ENCODE peak calls at places on chromosome 5, in eight cellular contexts. One of them, this sample, is unnamed.

GRCh38 chr5:139640432-139641115 is 7.6 kb upstream of the CXXC5 start:
- DNase-seq in fibroblast of mammary gland: no peak
- DNase-seq in brain microvascular endothelial cell: no peak
- DNase-seq in osteocyte: no peak
- DNase-seq in mucosa of descending colon: peak
- DNase-seq in WERI-Rb-1: peak
- DNase-seq in sigmoid colon: peak
- DNase-seq in RWPE1: no peak
- DNase-seq in this sample: no peak

GRCh38 chr5:93425102-93425501 is 155.9 kb downstream of the NR2F1-AS1 start:
- DNase-seq in RWPE1: no peak
- DNase-seq in WERI-Rb-1: no peak
- DNase-seq in osteocyte: no peak
- DNase-seq in brain microvascular endothelial cell: no peak
- DNase-seq in sigmoid colon: no peak
- DNase-seq in fibroblast of mammary gland: peak
- DNase-seq in mucosa of descending colon: no peak
- DNase-seq in this sample: no peak

GRCh38 chr5:21573915-21574314 is 1279.2 kb downstream of the CDH12 start:
- DNase-seq in WERI-Rb-1: no peak
- DNase-seq in mucosa of descending colon: no peak
- DNase-seq in sigmoid colon: no peak
- DNase-seq in fibroblast of mammary gland: no peak
- DNase-seq in brain microvascular endothelial cell: no peak
- DNase-seq in RWPE1: no peak
- DNase-seq in osteocyte: no peak
- DNase-seq in this sample: no peak

GRCh38 chr5:66367814-66368541 is 223.9 kb downstream of the SREK1 start:
- DNase-seq in mucosa of descending colon: no peak
- DNase-seq in RWPE1: no peak
- DNase-seq in sigmoid colon: no peak
- DNase-seq in WERI-Rb-1: no peak
- DNase-seq in fibroblast of mammary gland: no peak
- DNase-seq in osteocyte: no peak
- DNase-seq in brain microvascular endothelial cell: no peak
- DNase-seq in this sample: no peak

GRCh38 chr5:36054646-36055045 is 12.0 kb downstream of the UGT3A2 start:
- DNase-seq in WERI-Rb-1: no peak
- DNase-seq in mucosa of descending colon: no peak
- DNase-seq in osteocyte: no peak
- DNase-seq in sigmoid colon: no peak
- DNase-seq in RWPE1: no peak
- DNase-seq in fibroblast of mammary gland: no peak
- DNase-seq in brain microvascular endothelial cell: no peak
- DNase-seq in this sample: no peak

GRCh38 chr5:54390015-54390414 is 65.5 kb upstream of the HSPB3 start:
- DNase-seq in WERI-Rb-1: peak
- DNase-seq in fibroblast of mammary gland: peak
- DNase-seq in osteocyte: peak
- DNase-seq in mucosa of descending colon: peak
- DNase-seq in sigmoid colon: no peak
- DNase-seq in RWPE1: peak
- DNase-seq in brain microvascular endothelial cell: peak
- DNase-seq in this sample: no peak

GRCh38 chr5:170648546-170648945 is 135.0 kb upstream of the GABRP start:
- DNase-seq in WERI-Rb-1: no peak
- DNase-seq in osteocyte: no peak
- DNase-seq in mucosa of descending colon: no peak
- DNase-seq in RWPE1: peak
- DNase-seq in brain microvascular endothelial cell: peak
- DNase-seq in fibroblast of mammary gland: peak
- DNase-seq in sigmoid colon: no peak
- DNase-seq in this sample: no peak

GRCh38 chr5:11407553-11408145 is 496.6 kb downstream of the CTNND2 start:
- DNase-seq in RWPE1: no peak
- DNase-seq in brain microvascular endothelial cell: no peak
- DNase-seq in osteocyte: no peak
- DNase-seq in fibroblast of mammary gland: no peak
- DNase-seq in sigmoid colon: no peak
- DNase-seq in WERI-Rb-1: no peak
- DNase-seq in mucosa of descending colon: no peak
- DNase-seq in this sample: no peak

GRCh38 chr5:133275631-133276030 is 223.8 kb downstream of the HSPA4 start:
- DNase-seq in WERI-Rb-1: no peak
- DNase-seq in sigmoid colon: no peak
- DNase-seq in fibroblast of mammary gland: no peak
- DNase-seq in brain microvascular endothelial cell: no peak
- DNase-seq in osteocyte: no peak
- DNase-seq in mucosa of descending colon: no peak
- DNase-seq in RWPE1: no peak
- DNase-seq in this sample: no peak

GRCh38 chr5:128241071-128241695 is 157.6 kb downstream of the SLC12A2 start:
- DNase-seq in fibroblast of mammary gland: peak
- DNase-seq in WERI-Rb-1: no peak
- DNase-seq in mucosa of descending colon: no peak
- DNase-seq in osteocyte: no peak
- DNase-seq in brain microvascular endothelial cell: peak
- DNase-seq in sigmoid colon: no peak
- DNase-seq in RWPE1: no peak
- DNase-seq in this sample: no peak

GRCh38 chr5:122846051-122846567 is 696 bp downstream of the SNX24 start:
- DNase-seq in WERI-Rb-1: no peak
- DNase-seq in RWPE1: peak
- DNase-seq in brain microvascular endothelial cell: no peak
- DNase-seq in osteocyte: no peak
- DNase-seq in sigmoid colon: no peak
- DNase-seq in mucosa of descending colon: no peak
- DNase-seq in fibroblast of mammary gland: peak
- DNase-seq in this sample: no peak

GRCh38 chr5:14503017-14503680 is 78.4 kb upstream of the OTULINL start:
- DNase-seq in RWPE1: no peak
- DNase-seq in sigmoid colon: no peak
- DNase-seq in mucosa of descending colon: no peak
- DNase-seq in WERI-Rb-1: no peak
- DNase-seq in brain microvascular endothelial cell: no peak
- DNase-seq in osteocyte: no peak
- DNase-seq in fibroblast of mammary gland: peak
- DNase-seq in this sample: no peak

GRCh38 chr5:174410716-174411512 is 313.5 kb upstream of the MSX2 start:
- DNase-seq in fibroblast of mammary gland: no peak
- DNase-seq in RWPE1: peak
- DNase-seq in brain microvascular endothelial cell: no peak
- DNase-seq in sigmoid colon: no peak
- DNase-seq in WERI-Rb-1: no peak
- DNase-seq in mucosa of descending colon: no peak
- DNase-seq in osteocyte: no peak
- DNase-seq in this sample: no peak

GRCh38 chr5:17218353-17219005 is 1.0 kb downstream of the BASP1 start:
- DNase-seq in fibroblast of mammary gland: peak
- DNase-seq in sigmoid colon: no peak
- DNase-seq in mucosa of descending colon: peak
- DNase-seq in brain microvascular endothelial cell: peak
- DNase-seq in RWPE1: peak
- DNase-seq in WERI-Rb-1: no peak
- DNase-seq in osteocyte: no peak
- DNase-seq in this sample: peak

GRCh38 chr5:135133181-135133580 is 99.2 kb upstream of the PITX1 start:
- DNase-seq in osteocyte: no peak
- DNase-seq in sigmoid colon: no peak
- DNase-seq in fibroblast of mammary gland: no peak
- DNase-seq in RWPE1: no peak
- DNase-seq in WERI-Rb-1: no peak
- DNase-seq in mucosa of descending colon: no peak
- DNase-seq in brain microvascular endothelial cell: no peak
- DNase-seq in this sample: no peak

GRCh38 chr5:56951131-56951945 is 585 bp downstream of the MIER3 start:
- DNase-seq in WERI-Rb-1: peak
- DNase-seq in RWPE1: peak
- DNase-seq in sigmoid colon: peak
- DNase-seq in mucosa of descending colon: peak
- DNase-seq in brain microvascular endothelial cell: no peak
- DNase-seq in fibroblast of mammary gland: no peak
- DNase-seq in osteocyte: peak
- DNase-seq in this sample: peak

GRCh38 chr5:35438786-35439185 is 178.9 kb upstream of the SPEF2 start:
- DNase-seq in mucosa of descending colon: no peak
- DNase-seq in WERI-Rb-1: no peak
- DNase-seq in brain microvascular endothelial cell: peak
- DNase-seq in RWPE1: no peak
- DNase-seq in osteocyte: no peak
- DNase-seq in sigmoid colon: no peak
- DNase-seq in fibroblast of mammary gland: peak
- DNase-seq in this sample: no peak

GRCh38 chr5:159227452-159227851 is 18.1 kb upstream of the RNF145 start:
- DNase-seq in RWPE1: peak
- DNase-seq in brain microvascular endothelial cell: no peak
- DNase-seq in WERI-Rb-1: no peak
- DNase-seq in mucosa of descending colon: no peak
- DNase-seq in osteocyte: no peak
- DNase-seq in sigmoid colon: no peak
- DNase-seq in fibroblast of mammary gland: no peak
- DNase-seq in this sample: no peak

GRCh38 chr5:159223469-159223868 is 14.1 kb upstream of the RNF145 start:
- DNase-seq in sigmoid colon: no peak
- DNase-seq in WERI-Rb-1: no peak
- DNase-seq in mucosa of descending colon: no peak
- DNase-seq in fibroblast of mammary gland: no peak
- DNase-seq in RWPE1: no peak
- DNase-seq in osteocyte: no peak
- DNase-seq in brain microvascular endothelial cell: no peak
- DNase-seq in this sample: no peak

GRCh38 chr5:159230657-159231056 is 21.3 kb upstream of the RNF145 start:
- DNase-seq in osteocyte: no peak
- DNase-seq in brain microvascular endothelial cell: no peak
- DNase-seq in RWPE1: no peak
- DNase-seq in sigmoid colon: no peak
- DNase-seq in fibroblast of mammary gland: no peak
- DNase-seq in mucosa of descending colon: no peak
- DNase-seq in WERI-Rb-1: no peak
- DNase-seq in this sample: no peak

GRCh38 chr5:159224471-159224870 is 15.1 kb upstream of the RNF145 start:
- DNase-seq in osteocyte: no peak
- DNase-seq in brain microvascular endothelial cell: no peak
- DNase-seq in fibroblast of mammary gland: no peak
- DNase-seq in sigmoid colon: no peak
- DNase-seq in RWPE1: no peak
- DNase-seq in WERI-Rb-1: no peak
- DNase-seq in mucosa of descending colon: no peak
- DNase-seq in this sample: no peak

GRCh38 chr5:159226451-159226850 is 17.1 kb upstream of the RNF145 start:
- DNase-seq in brain microvascular endothelial cell: no peak
- DNase-seq in fibroblast of mammary gland: no peak
- DNase-seq in sigmoid colon: no peak
- DNase-seq in mucosa of descending colon: no peak
- DNase-seq in RWPE1: no peak
- DNase-seq in WERI-Rb-1: no peak
- DNase-seq in osteocyte: no peak
- DNase-seq in this sample: no peak
- TF ChIP-seq CTCF in brain microvascular endothelial cell: no peak
- TF ChIP-seq CTCF in fibroblast of mammary gland: no peak
- TF ChIP-seq CTCF in sigmoid colon: no peak
- TF ChIP-seq CTCF in mucosa of descending colon: no peak
- TF ChIP-seq CTCF in RWPE1: no peak
- TF ChIP-seq CTCF in WERI-Rb-1: no peak
- TF ChIP-seq CTCF in osteocyte: no peak
- TF ChIP-seq CTCF in this sample: no peak

GRCh38 chr5:131634996-131635754 is at the start of gene RAPGEF6:
- DNase-seq in brain microvascular endothelial cell: peak
- DNase-seq in sigmoid colon: peak
- DNase-seq in osteocyte: peak
- DNase-seq in fibroblast of mammary gland: peak
- DNase-seq in mucosa of descending colon: peak
- DNase-seq in WERI-Rb-1: peak
- DNase-seq in RWPE1: peak
- DNase-seq in this sample: peak

GRCh38 chr5:131635755-131636479 is 888 bp upstream of the RAPGEF6 start:
- DNase-seq in brain microvascular endothelial cell: no peak
- DNase-seq in sigmoid colon: no peak
- DNase-seq in WERI-Rb-1: no peak
- DNase-seq in RWPE1: no peak
- DNase-seq in osteocyte: peak
- DNase-seq in mucosa of descending colon: peak
- DNase-seq in fibroblast of mammary gland: peak
- DNase-seq in this sample: peak

GRCh38 chr5:131633830-131634229 is 1.2 kb downstream of the RAPGEF6 start:
- DNase-seq in brain microvascular endothelial cell: no peak
- DNase-seq in osteocyte: no peak
- DNase-seq in sigmoid colon: no peak
- DNase-seq in WERI-Rb-1: no peak
- DNase-seq in RWPE1: no peak
- DNase-seq in mucosa of descending colon: no peak
- DNase-seq in fibroblast of mammary gland: no peak
- DNase-seq in this sample: no peak

GRCh38 chr5:131637694-131638093 is 2.7 kb upstream of the RAPGEF6 start:
- DNase-seq in sigmoid colon: no peak
- DNase-seq in fibroblast of mammary gland: no peak
- DNase-seq in WERI-Rb-1: no peak
- DNase-seq in brain microvascular endothelial cell: no peak
- DNase-seq in RWPE1: no peak
- DNase-seq in osteocyte: no peak
- DNase-seq in mucosa of descending colon: no peak
- DNase-seq in this sample: no peak

GRCh38 chr5:131634666-131634995 is 398 bp downstream of the RAPGEF6 start:
- DNase-seq in sigmoid colon: no peak
- DNase-seq in brain microvascular endothelial cell: peak
- DNase-seq in mucosa of descending colon: no peak
- DNase-seq in fibroblast of mammary gland: peak
- DNase-seq in RWPE1: peak
- DNase-seq in osteocyte: peak
- DNase-seq in WERI-Rb-1: peak
- DNase-seq in this sample: peak
- TF ChIP-seq CTCF in sigmoid colon: no peak
- TF ChIP-seq CTCF in brain microvascular endothelial cell: peak
- TF ChIP-seq CTCF in mucosa of descending colon: no peak
- TF ChIP-seq CTCF in fibroblast of mammary gland: peak
- TF ChIP-seq CTCF in RWPE1: no peak
- TF ChIP-seq CTCF in osteocyte: no peak
- TF ChIP-seq CTCF in WERI-Rb-1: peak
- TF ChIP-seq CTCF in this sample: peak

GRCh38 chr5:141095263-141095641 is 837 bp downstream of the PCDHB2 start:
- DNase-seq in RWPE1: no peak
- DNase-seq in osteocyte: no peak
- DNase-seq in WERI-Rb-1: no peak
- DNase-seq in fibroblast of mammary gland: no peak
- DNase-seq in mucosa of descending colon: no peak
- DNase-seq in sigmoid colon: no peak
- DNase-seq in brain microvascular endothelial cell: no peak
- DNase-seq in this sample: no peak

GRCh38 chr5:141100243-141100805 is at the start of gene PCDHB3:
- DNase-seq in brain microvascular endothelial cell: no peak
- DNase-seq in sigmoid colon: no peak
- DNase-seq in osteocyte: no peak
- DNase-seq in mucosa of descending colon: no peak
- DNase-seq in RWPE1: peak
- DNase-seq in WERI-Rb-1: no peak
- DNase-seq in fibroblast of mammary gland: peak
- DNase-seq in this sample: no peak

GRCh38 chr5:141094481-141095262 is at the start of gene PCDHB2:
- DNase-seq in RWPE1: peak
- DNase-seq in WERI-Rb-1: peak
- DNase-seq in osteocyte: no peak
- DNase-seq in mucosa of descending colon: peak
- DNase-seq in sigmoid colon: no peak
- DNase-seq in fibroblast of mammary gland: peak
- DNase-seq in brain microvascular endothelial cell: no peak
- DNase-seq in this sample: peak
- TF ChIP-seq CTCF in RWPE1: peak
- TF ChIP-seq CTCF in WERI-Rb-1: peak
- TF ChIP-seq CTCF in osteocyte: peak
- TF ChIP-seq CTCF in mucosa of descending colon: no peak
- TF ChIP-seq CTCF in sigmoid colon: no peak
- TF ChIP-seq CTCF in fibroblast of mammary gland: peak
- TF ChIP-seq CTCF in brain microvascular endothelial cell: peak
- TF ChIP-seq CTCF in this sample: peak

GRCh38 chr5:179212870-179213269 is 132.4 kb downstream of the ADAMTS2 start:
- DNase-seq in mucosa of descending colon: no peak
- DNase-seq in WERI-Rb-1: peak
- DNase-seq in fibroblast of mammary gland: no peak
- DNase-seq in osteocyte: no peak
- DNase-seq in brain microvascular endothelial cell: no peak
- DNase-seq in sigmoid colon: no peak
- DNase-seq in RWPE1: no peak
- DNase-seq in this sample: no peak
- TF ChIP-seq CTCF in mucosa of descending colon: no peak
- TF ChIP-seq CTCF in WERI-Rb-1: peak
- TF ChIP-seq CTCF in fibroblast of mammary gland: peak
- TF ChIP-seq CTCF in osteocyte: no peak
- TF ChIP-seq CTCF in brain microvascular endothelial cell: no peak
- TF ChIP-seq CTCF in sigmoid colon: no peak
- TF ChIP-seq CTCF in RWPE1: no peak
- TF ChIP-seq CTCF in this sample: no peak

This sample was measured in neural crest cell.